ENCODE peak calls at places on chromosomes 6 and 20, in ten cellular contexts. U is GM20000; I is A172; J is 8988T; H is RPMI8226; E is hepatic stellate cell; A is naive thymus-derived CD4-positive, alpha-beta T cell; M is activated CD8-positive, alpha-beta memory T cell treated with anti-CD3 and anti-CD28 coated beads, Interleukin-2, amount 50 U/mL, for 48 hours; W is HCT116; R is nucleus accumbens. Y is an unnamed sample.

GRCh38 chr6:123841067-123841896 is 37.6 kb downstream of the NKAIN2 start:
- DNase-seq in U (no peak), I (no peak), J (no peak), H (no peak), E (no peak), A (no peak), M (no peak), W (no peak), R (no peak), Y (no peak)

GRCh38 chr6:24859608-24860007 is 60.9 kb upstream of the ARMH2 start:
- DNase-seq in U (no peak), I (no peak), J (no peak), H (no peak), E (no peak), A (no peak), M (no peak), W (no peak), R (no peak), Y (no peak)

GRCh38 chr6:143783077-143783476 is 60.1 kb upstream of the LTV1 start:
- DNase-seq in U (no peak), I (no peak), J (no peak), H (no peak), E (no peak), A (no peak), M (no peak), W (no peak), R (no peak), Y (no peak)

GRCh38 chr6:26607434-26608230 is 10.9 kb downstream of the ABT1 start:
- DNase-seq in U (peak), I (peak), J (no peak), H (peak), E (peak), A (peak), M (no peak), W (peak), R (no peak), Y (peak)

GRCh38 chr20:24780648-24781047 is 168.4 kb upstream of the CST7 start:
- DNase-seq in U (no peak), I (no peak), J (no peak), H (peak), E (no peak), A (no peak), M (no peak), W (no peak), R (no peak), Y (no peak)

GRCh38 chr6:2103644-2104523 is 141.5 kb downstream of the GMDS start:
- DNase-seq in U (peak), I (peak), J (no peak), H (peak), E (peak), A (peak), M (no peak), W (peak), R (no peak), Y (peak)

GRCh38 chr6:88520020-88520338 is 353.8 kb upstream of the CNR1 start:
- DNase-seq in U (no peak), I (no peak), J (no peak), H (no peak), E (no peak), A (no peak), M (no peak), W (no peak), R (no peak), Y (no peak)

GRCh38 chr6:4736371-4736873 is 39.8 kb upstream of the CDYL start:
- DNase-seq in U (no peak), I (no peak), J (no peak), H (no peak), E (no peak), A (no peak), M (no peak), W (no peak), R (no peak), Y (no peak)

GRCh38 chr6:139580592-139581484 is 206.4 kb upstream of the CITED2 start:
- DNase-seq in U (peak), I (no peak), J (no peak), H (peak), E (no peak), A (no peak), M (no peak), W (no peak), R (no peak), Y (no peak)